ENCODE peak calls at places on chromosomes 4 and X, in four cellular contexts. Q is stimulated activated CD4-positive, alpha-beta T cell treated with anti-CD3 and anti-CD28 coated beads, Interleukin-15, amount 100 ng/mL, for 1 hour; D is H54; R is left cardiac atrium. A is an unnamed sample.

GRCh38 chrX:15224747-15225146 is 45.1 kb downstream of the ASB9 start:
- DNase-seq in Q (no peak), D (no peak), R (no peak), A (no peak)

GRCh38 chr4:146890301-146890700 is 55.4 kb downstream of the TTC29 start:
- DNase-seq in Q (no peak), D (no peak), R (no peak), A (no peak)

GRCh38 chrX:55057691-55058249 is 17.1 kb upstream of the PAGE2B start:
- DNase-seq in Q (no peak), D (peak), R (no peak), A (no peak)

GRCh38 chr4:152679414-152680281 is at the start of gene TMEM154:
- DNase-seq in Q (peak), D (peak), R (peak), A (peak)

GRCh38 chr4:10587697-10588096 is 96.9 kb downstream of the CLNK start:
- DNase-seq in Q (no peak), D (no peak), R (no peak), A (no peak)

GRCh38 chr4:125741825-125742452 is 427.2 kb downstream of the FAT4 start:
- DNase-seq in Q (no peak), D (no peak), R (no peak), A (no peak)

GRCh38 chrX:40581333-40581910 is 652 bp downstream of the ATP6AP2 start:
- DNase-seq in Q (no peak), D (no peak), R (no peak), A (no peak)

GRCh38 chr4:138485498-138485897 is 243.3 kb upstream of the SLC7A11 start:
- DNase-seq in Q (no peak), D (no peak), R (no peak), A (no peak)

A was measured in nucleus accumbens.